ENCODE peak calls at places on chromosomes 12 and 14, in ten cellular contexts. X is stomach, B is HepG2, T is uterus, Z is prostate gland, N is A549, A is heart left ventricle, I is breast epithelium, O is sigmoid colon, J is right lobe of liver. H is an unnamed sample.
A peak's percentile ranks its signal among the peaks of the same experiment; 100 is the strongest.

GRCh38 chr12:85996280-85996679 is 122.2 kb downstream of the NTS start:
- DNase-seq in I (no peak), Z (no peak), A (no peak), N (no peak), T (no peak), B (no peak), O (no peak), J (no peak), X (no peak), H (no peak)

GRCh38 chr14:22979748-22980392 is 2.5 kb downstream of the AJUBA start:
- DNase-seq in X (no peak), N (peak; percentile 18), A (no peak), B (peak; percentile 49), Z (no peak), O (no peak), T (no peak), J (no peak), I (no peak), H (no peak)

GRCh38 chr12:106247731-106248176 is at the start of gene CKAP4:
- DNase-seq in A (peak; percentile 87), X (peak; percentile 83), B (peak; percentile 30), T (peak; percentile 83), Z (peak; percentile 69), N (peak; percentile 74), J (peak; percentile 88), O (peak; percentile 90), I (peak; percentile 64), H (peak; percentile 95)

GRCh38 chr12:57896139-57896436 is 45.3 kb upstream of the ATP23 start:
- DNase-seq in T (peak; percentile 54), O (no peak), B (no peak), A (no peak), Z (no peak), X (no peak), N (no peak), I (no peak), J (no peak), H (no peak)

GRCh38 chr14:92944976-92945375 is 22.0 kb downstream of the CHGA start:
- DNase-seq in X (no peak), J (no peak), I (no peak), B (no peak), A (no peak), N (no peak), T (no peak), O (no peak), Z (no peak), H (no peak)

GRCh38 chr14:71554323-71554722 is 377.9 kb upstream of the RGS6 start:
- DNase-seq in I (no peak), B (no peak), X (no peak), A (no peak), O (no peak), N (no peak), T (no peak), J (no peak), Z (no peak), H (no peak)

GRCh38 chr14:104783484-104784217 is 11.9 kb downstream of the AKT1 start:
- DNase-seq in N (no peak), T (no peak), A (no peak), X (no peak), Z (no peak), O (no peak), B (no peak), J (no peak), I (no peak), H (no peak)

GRCh38 chr12:126233625-126234024 is 1168.4 kb downstream of the AACS start:
- DNase-seq in A (no peak), X (no peak), B (no peak), N (no peak), J (no peak), T (no peak), Z (no peak), I (no peak), O (no peak), H (no peak)

GRCh38 chr12:69500631-69501030 is 30.4 kb downstream of the FRS2 start:
- DNase-seq in X (no peak), B (no peak), T (no peak), A (no peak), O (no peak), I (no peak), N (no peak), Z (no peak), J (no peak), H (no peak)

GRCh38 chr12:121626087-121626852 is at the start of gene ORAI1:
- DNase-seq in J (peak; percentile 98), Z (peak; percentile 97), X (peak; percentile 99), I (peak; percentile 90), O (peak; percentile 98), B (peak; percentile 81), N (peak; percentile 96), A (peak; percentile 97), T (peak; percentile 96), H (peak; percentile 99)

GRCh38 chr14:99190696-99191662 is 81.0 kb downstream of the BCL11B start:
- DNase-seq in B (no peak), X (no peak), J (no peak), I (no peak), T (no peak), O (no peak), A (no peak), Z (no peak), N (no peak), H (peak; percentile 45)

GRCh38 chr14:66311058-66311457 is 175.1 kb upstream of the CCDC196 start:
- DNase-seq in O (no peak), X (no peak), I (no peak), Z (no peak), T (no peak), N (no peak), A (no peak), J (no peak), B (no peak), H (no peak)

GRCh38 chr14:32352631-32353030 is 23.5 kb downstream of the AKAP6 start:
- DNase-seq in J (no peak), I (no peak), A (no peak), O (no peak), T (no peak), Z (no peak), X (no peak), B (no peak), N (no peak), H (no peak)

DNA sequence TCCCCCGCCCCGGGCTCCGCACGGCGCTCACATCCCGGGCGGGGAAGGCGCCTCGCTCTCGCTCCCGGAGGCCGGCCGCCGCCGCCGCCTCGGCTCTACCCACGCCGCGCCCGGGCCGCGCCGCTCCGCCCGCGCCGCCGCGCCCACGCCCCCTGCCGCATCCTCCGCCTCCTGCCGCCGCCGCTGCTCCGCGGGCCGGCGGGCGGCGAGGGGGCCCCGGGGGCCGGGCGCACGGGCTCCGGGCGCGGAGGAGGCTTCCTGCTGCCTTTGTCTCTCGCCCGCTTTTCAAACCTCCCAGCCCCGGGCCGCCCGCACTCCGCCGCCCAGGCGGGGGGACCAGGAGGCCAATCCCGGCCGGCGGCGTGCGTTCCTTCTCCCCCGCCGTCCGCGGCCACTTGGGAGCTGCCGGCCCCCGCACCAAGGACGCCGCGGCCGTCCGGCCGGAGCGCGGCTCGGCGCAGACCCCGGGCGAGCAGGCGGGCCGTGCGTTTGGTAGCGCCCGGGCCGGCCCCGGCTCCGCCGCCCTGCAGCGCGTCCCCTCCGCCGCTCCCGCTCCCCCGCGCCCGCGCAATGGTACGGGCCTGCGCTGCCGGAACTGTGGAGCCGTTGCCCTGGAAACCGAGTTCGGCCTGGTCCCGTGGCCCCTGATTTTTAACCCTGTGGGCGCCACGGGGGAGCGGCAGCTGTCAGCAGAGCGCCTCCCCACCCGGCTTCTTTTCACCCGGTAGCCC is at the start of gene FBXL14:
- DNase-seq in I (peak; percentile 60), Z (peak; percentile 80), A (peak; percentile 94), X (peak; percentile 90), T (peak; percentile 89), J (peak; percentile 94), O (peak; percentile 95), N (peak; percentile 87), B (peak; percentile 74), H (peak; percentile 97)
- TF ChIP-seq POLR2A in I (no peak), Z (peak; percentile 38), A (peak; percentile 40), X (no peak), T (peak; percentile 61), J (peak; percentile 68), O (no peak), N (peak; percentile 65), B (no peak), H (no peak)

GRCh38 chr14:95477411-95478089 is 38.9 kb downstream of the SYNE3 start:
- DNase-seq in T (no peak), Z (peak; percentile 44), O (no peak), X (no peak), I (no peak), N (no peak), B (no peak), A (no peak), J (no peak), H (no peak)

GRCh38 chr14:95474941-95475340 is 41.5 kb downstream of the SYNE3 start:
- DNase-seq in A (no peak), T (no peak), Z (no peak), N (no peak), X (no peak), I (no peak), J (no peak), B (no peak), O (no peak), H (no peak)

GRCh38 chr14:95474486-95474885 is 42.0 kb downstream of the SYNE3 start:
- DNase-seq in N (no peak), I (no peak), Z (no peak), T (no peak), X (no peak), A (no peak), O (no peak), B (no peak), J (no peak), H (no peak)

GRCh38 chr14:95476747-95477146 is 39.7 kb downstream of the SYNE3 start:
- DNase-seq in N (no peak), O (no peak), I (no peak), T (no peak), B (no peak), A (no peak), X (no peak), J (no peak), Z (no peak), H (no peak)

GRCh38 chr14:95475540-95476240 is 40.8 kb downstream of the SYNE3 start:
- DNase-seq in I (no peak), Z (no peak), B (no peak), X (no peak), N (no peak), T (no peak), O (no peak), A (no peak), J (no peak), H (no peak)
- H3K4me1 ChIP-seq in I (no peaks in the 10 kb centered on the region), Z (peaks cover 6% of the 10 kb centered on the region), B (no peaks in the 10 kb centered on the region), X (peaks cover 9% of the 10 kb centered on the region), N (peaks cover 3% of the 10 kb centered on the region), T (peaks cover 11% of the 10 kb centered on the region), O (peaks cover 38% of the 10 kb centered on the region), A (peaks cover 48% of the 10 kb centered on the region), J (no peaks in the 10 kb centered on the region), H (peaks cover 56% of the 10 kb centered on the region)

GRCh38 chr12:113159937-113160336 is 10.4 kb downstream of the CFAP73 start:
- DNase-seq in T (no peak), A (no peak), N (no peak), Z (no peak), X (no peak), I (no peak), B (no peak), O (no peak), J (no peak), H (no peak)
- TF ChIP-seq POLR2A in T (no peak), A (no peak), N (no peak), Z (no peak), X (no peak), I (no peak), B (no peak), O (no peak), J (no peak), H (no peak)

DNA sequence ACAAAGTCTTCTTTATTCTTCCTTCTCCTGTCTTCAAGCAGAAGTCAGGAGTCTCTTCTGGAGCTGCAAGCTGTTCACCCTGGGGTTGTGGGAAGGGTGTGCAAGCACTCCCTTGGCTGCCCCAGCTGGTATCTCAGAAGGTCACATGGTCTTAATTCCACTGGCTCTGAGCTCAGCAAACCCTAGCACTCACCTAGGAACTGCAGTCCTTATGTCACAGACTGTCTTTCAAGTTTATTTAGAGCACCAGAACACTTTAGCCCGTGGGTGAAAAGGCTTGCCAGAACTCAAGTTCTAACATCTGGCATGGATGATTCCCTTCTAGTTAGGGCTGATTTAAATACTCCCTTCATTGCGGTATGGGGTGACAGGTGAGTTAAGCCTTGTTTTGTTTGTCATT is 379.0 kb downstream of the CCER1 start:
- DNase-seq in J (no peak), X (no peak), Z (no peak), B (no peak), N (no peak), I (no peak), O (no peak), A (no peak), T (no peak), H (no peak)
- H3K4me1 ChIP-seq in J (no peaks in the 10 kb centered on the region), X (no peaks in the 10 kb centered on the region), Z (no peaks in the 10 kb centered on the region), B (no peaks in the 10 kb centered on the region), N (no peaks in the 10 kb centered on the region), I (no peaks in the 10 kb centered on the region), O (no peaks in the 10 kb centered on the region), A (no peaks in the 10 kb centered on the region), T (no peaks in the 10 kb centered on the region), H (no peaks in the 10 kb centered on the region)